ENCODE peak calls at places on chromosomes 3 and 15, in six cellular contexts. A is bronchial epithelial cell, W is chondrocyte, V is foreskin fibroblast, J is GM20000, Q is OCI-LY7. Z is an unnamed sample.

GRCh38 chr3:128770387-128770786 is 44.4 kb downstream of the RAB7A start:
- DNase-seq in Q (no peak), A (no peak), W (no peak), V (no peak), J (no peak), Z (no peak)

GRCh38 chr15:37032091-37032775 is 68.1 kb downstream of the MEIS2 start:
- DNase-seq in Q (peak), J (no peak), W (no peak), V (no peak), A (no peak), Z (no peak)

GRCh38 chr15:42608110-42608531 is 32.7 kb downstream of the STARD9 start:
- DNase-seq in J (no peak), Q (peak), V (no peak), A (no peak), W (no peak), Z (no peak)

GRCh38 chr3:130462089-130462488 is 54.9 kb upstream of the COL6A6 start:
- DNase-seq in J (no peak), W (no peak), V (no peak), A (no peak), Q (no peak), Z (no peak)

GRCh38 chr3:2823016-2823415 is 287.2 kb downstream of the IL5RA start:
- DNase-seq in J (no peak), A (peak), Q (no peak), W (no peak), V (no peak), Z (no peak)

GRCh38 chr3:167814441-167814951 is 79.0 kb downstream of the SERPINI1 start:
- DNase-seq in J (no peak), V (no peak), Q (no peak), A (no peak), W (no peak), Z (no peak)

GRCh38 chr15:43133429-43134156 is at the start of gene TMEM62:
- DNase-seq in Q (peak), A (peak), W (no peak), J (peak), V (peak), Z (peak)

GRCh38 chr15:101053261-101053660 is 134.1 kb downstream of the LRRK1 start:
- DNase-seq in J (no peak), W (no peak), V (no peak), Q (no peak), A (no peak), Z (no peak)

GRCh38 chr3:151213881-151214280 is 10.9 kb upstream of the GPR171 start:
- DNase-seq in Q (no peak), A (no peak), J (no peak), V (no peak), W (no peak), Z (no peak)

GRCh38 chr15:90113166-90113565 is 10.9 kb upstream of the IDH2 start:
- DNase-seq in J (no peak), Q (no peak), W (no peak), V (no peak), A (no peak), Z (no peak)

GRCh38 chr3:170689218-170689874 is 103.5 kb upstream of the SLC7A14 start:
- DNase-seq in W (no peak), V (peak), Q (no peak), J (no peak), A (peak), Z (no peak)

GRCh38 chr15:29268706-29269484 is 727 bp downstream of the NSMCE3 start:
- DNase-seq in V (peak), A (peak), Q (peak), W (no peak), J (peak), Z (peak)

GRCh38 chr15:35311607-35312006 is 226.5 kb upstream of the NANOGP8 start:
- DNase-seq in W (no peak), Q (no peak), A (no peak), J (no peak), V (no peak), Z (no peak)

GRCh38 chr3:13824521-13825316 is 55.2 kb downstream of the WNT7A start:
- DNase-seq in W (no peak), J (no peak), Q (no peak), A (no peak), V (no peak), Z (no peak)

GRCh38 chr3:23567917-23568316 is 237.8 kb upstream of the UBE2E1 start:
- DNase-seq in J (no peak), W (no peak), Q (no peak), V (peak), A (peak), Z (no peak)

GRCh38 chr3:67048716-67049076 is 50.6 kb downstream of the KBTBD8 start:
- DNase-seq in A (no peak), W (no peak), V (no peak), J (peak), Q (peak), Z (no peak)

GRCh38 chr3:186589115-186589514 is 18.6 kb downstream of the DNAJB11 start:
- DNase-seq in W (no peak), A (peak), V (peak), Q (peak), J (no peak), Z (no peak)

GRCh38 chr3:132352556-132353143 is 35.4 kb downstream of the ACP3 start:
- DNase-seq in W (no peak), J (peak), Q (peak), A (peak), V (peak), Z (peak)

GRCh38 chr3:167978071-167978470 is 117.7 kb downstream of the GOLIM4 start:
- DNase-seq in Q (no peak), V (no peak), W (no peak), J (no peak), A (no peak), Z (no peak)

GRCh38 chr15:64836023-64836536 is 5.6 kb upstream of the PLEKHO2 start:
- DNase-seq in Q (no peak), W (no peak), V (no peak), A (no peak), J (no peak), Z (no peak)
- TF ChIP-seq CTCF in Q (no peak), W (peak), V (no peak), A (no peak), J (no peak), Z (peak)

GRCh38 chr3:32435911-32436815 is 44.5 kb downstream of the CMTM7 start:
- DNase-seq in V (no peak), Q (peak), J (no peak), A (no peak), W (no peak), Z (no peak)
- TF ChIP-seq CTCF in V (no peak), Q (peak), J (no peak), A (no peak), W (no peak), Z (no peak)

GRCh38 chr3:142363936-142364467 is 83.8 kb downstream of the XRN1 start:
- DNase-seq in J (no peak), Q (no peak), W (no peak), V (no peak), A (no peak), Z (no peak)

DNA sequence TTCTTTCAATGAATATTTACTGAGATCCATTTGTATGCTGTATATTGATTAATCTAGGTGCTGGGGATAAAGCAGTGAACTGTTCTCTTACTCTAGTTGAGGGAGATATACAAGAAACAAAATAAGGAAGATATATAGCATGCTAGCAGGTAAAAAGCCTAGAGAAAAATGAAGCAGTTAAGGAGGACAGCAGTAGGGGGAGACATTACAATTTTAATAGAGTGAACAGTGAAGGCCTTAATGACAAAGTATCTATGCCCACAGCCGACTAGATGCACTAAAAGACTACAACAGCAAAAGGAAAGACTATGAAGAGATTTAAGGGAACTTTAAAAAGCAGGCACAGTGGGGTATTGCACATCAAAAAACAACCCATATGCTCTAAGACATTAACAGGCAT is 81.4 kb downstream of the XRN1 start:
- DNase-seq in A (no peak), J (no peak), W (no peak), V (no peak), Q (peak), Z (no peak)
- TF ChIP-seq CTCF in A (peak), J (no peak), W (peak), V (peak), Q (peak), Z (no peak)

GRCh38 chr15:55008397-55008796 is 188.3 kb downstream of the RSL24D1 start:
- DNase-seq in Q (no peak), V (no peak), A (no peak), W (no peak), J (no peak), Z (no peak)
- TF ChIP-seq CTCF in Q (no peak), V (no peak), A (no peak), W (no peak), J (no peak), Z (no peak)